ENCODE peak calls at places on chromosomes 3 and 15, in seven cellular contexts. Y, E, O, T, L, H and Q are unnamed samples.

GRCh38 chr3:152196782-152197181 is 71.9 kb upstream of the MBNL1 start:
- DNase-seq in T (no peak), H (no peak), E (no peak), O (no peak), L (no peak), Y (no peak), Q (no peak)

GRCh38 chr3:9744162-9744561 is 5.6 kb upstream of the OGG1 start:
- DNase-seq in T (no peak), H (no peak), Y (no peak), O (no peak), L (no peak), E (no peak), Q (no peak)

GRCh38 chr3:84959470-84960380 is 936 bp downstream of the CADM2 start:
- DNase-seq in T (peak), L (no peak), O (peak), E (no peak), H (peak), Y (peak), Q (no peak)

GRCh38 chr15:84638103-84638502 is 16.0 kb downstream of the WDR73 start:
- DNase-seq in H (peak), Y (peak), L (no peak), O (no peak), T (no peak), E (peak), Q (no peak)

GRCh38 chr15:68302729-68303128 is 25.2 kb downstream of the FEM1B start:
- DNase-seq in T (no peak), L (no peak), H (no peak), Y (no peak), E (no peak), O (no peak), Q (no peak)

GRCh38 chr15:97961067-97961954 is 808 bp downstream of the ARRDC4 start:
- DNase-seq in O (peak), T (peak), E (peak), L (peak), H (peak), Y (peak), Q (no peak)

GRCh38 chr15:31306426-31307269 is 20.0 kb upstream of the KLF13 start:
- DNase-seq in T (peak), H (peak), L (no peak), E (no peak), Y (peak), O (peak), Q (no peak)

GRCh38 chr15:48703544-48703943 is 58.0 kb upstream of the FBN1 start:
- DNase-seq in Y (no peak), H (no peak), O (no peak), T (no peak), E (peak), L (no peak), Q (peak)

GRCh38 chr3:128317698-128318231 is 148.9 kb downstream of the DNAJB8 start:
- DNase-seq in T (no peak), H (peak), L (no peak), O (no peak), E (no peak), Y (peak), Q (no peak)

GRCh38 chr3:132867956-132868355 is 145.7 kb upstream of the NPHP3 start:
- DNase-seq in L (peak), H (no peak), E (peak), Y (no peak), T (no peak), O (no peak), Q (no peak)

GRCh38 chr3:45579251-45579650 is 15.3 kb upstream of the LIMD1 start:
- DNase-seq in Y (no peak), L (no peak), H (no peak), O (no peak), T (no peak), E (no peak), Q (no peak)

GRCh38 chr15:98781838-98782237 is 133.5 kb downstream of the IGF1R start:
- DNase-seq in Y (no peak), E (no peak), L (no peak), T (no peak), O (no peak), H (no peak), Q (no peak)

GRCh38 chr15:26378304-26378703 is 394.6 kb downstream of the GABRB3 start:
- DNase-seq in O (no peak), T (no peak), H (no peak), Y (no peak), L (no peak), E (no peak), Q (no peak)

GRCh38 chr15:26376243-26376642 is 396.6 kb downstream of the GABRB3 start:
- DNase-seq in O (no peak), T (no peak), E (no peak), L (no peak), Y (no peak), H (no peak), Q (no peak)

GRCh38 chr15:26372712-26373111 is 400.2 kb downstream of the GABRB3 start:
- DNase-seq in Y (no peak), L (no peak), E (no peak), T (no peak), O (peak), H (peak), Q (no peak)
- H3K4ac ChIP-seq in Y (no peak), L (no peak), E (no peak), T (no peak), O (no peak), H (no peak), Q (no peak)

GRCh38 chr15:100981086-100981485 is 61.9 kb downstream of the LRRK1 start:
- DNase-seq in Y (no peak), H (no peak), O (no peak), E (no peak), L (no peak), T (no peak), Q (no peak)
- H3K4ac ChIP-seq in Y (no peak), H (no peak), O (no peak), E (no peak), L (no peak), T (no peak), Q (no peak)

GRCh38 chr3:24628523-24629258 is 134.0 kb upstream of the THRB start:
- DNase-seq in O (no peak), L (no peak), Y (no peak), E (no peak), H (no peak), T (no peak), Q (no peak)

GRCh38 chr3:24622138-24622537 is 127.5 kb upstream of the THRB start:
- DNase-seq in H (no peak), L (no peak), E (no peak), O (no peak), Y (no peak), T (no peak), Q (peak)

GRCh38 chr3:24624938-24625681 is 130.5 kb upstream of the THRB start:
- DNase-seq in L (no peak), Y (no peak), H (peak), E (no peak), T (no peak), O (no peak), Q (no peak)

GRCh38 chr3:24623657-24624056 is 129.0 kb upstream of the THRB start:
- DNase-seq in T (no peak), O (no peak), L (no peak), Y (no peak), H (no peak), E (no peak), Q (no peak)

GRCh38 chr3:24622696-24623225 is 128.1 kb upstream of the THRB start:
- DNase-seq in E (no peak), H (no peak), Y (no peak), O (no peak), L (no peak), T (no peak), Q (no peak)
- H3K4ac ChIP-seq in E (no peak), H (no peak), Y (no peak), O (no peak), L (no peak), T (no peak), Q (no peak)

GRCh38 chr15:66836476-66837030 is 134.5 kb downstream of the SMAD6 start:
- DNase-seq in O (no peak), Y (no peak), H (no peak), L (no peak), T (no peak), E (no peak), Q (no peak)

GRCh38 chr15:66833372-66833771 is 131.3 kb downstream of the SMAD6 start:
- DNase-seq in T (no peak), L (no peak), H (peak), O (no peak), E (no peak), Y (no peak), Q (peak)

GRCh38 chr15:66833803-66834202 is 131.8 kb downstream of the SMAD6 start:
- DNase-seq in Y (no peak), T (no peak), O (no peak), E (no peak), H (no peak), L (no peak), Q (peak)

GRCh38 chr15:66834863-66835557 is 133.0 kb downstream of the SMAD6 start:
- DNase-seq in Y (peak), T (no peak), E (no peak), O (peak), H (peak), L (peak), Q (peak)

GRCh38 chr15:66835558-66835878 is 133.5 kb downstream of the SMAD6 start:
- DNase-seq in Y (no peak), O (no peak), T (no peak), L (peak), H (no peak), E (peak), Q (peak)
- H3K4ac ChIP-seq in Y (no peak), O (no peak), T (no peak), L (no peak), H (peak), E (no peak), Q (peak)

GRCh38 chr3:72295276-72295973 is 510.5 kb upstream of the PROK2 start:
- DNase-seq in E (no peak), T (no peak), L (no peak), H (no peak), Y (no peak), O (no peak), Q (no peak)
- H3K4ac ChIP-seq in E (no peak), T (no peak), L (no peak), H (no peak), Y (no peak), O (no peak), Q (no peak)

DNA sequence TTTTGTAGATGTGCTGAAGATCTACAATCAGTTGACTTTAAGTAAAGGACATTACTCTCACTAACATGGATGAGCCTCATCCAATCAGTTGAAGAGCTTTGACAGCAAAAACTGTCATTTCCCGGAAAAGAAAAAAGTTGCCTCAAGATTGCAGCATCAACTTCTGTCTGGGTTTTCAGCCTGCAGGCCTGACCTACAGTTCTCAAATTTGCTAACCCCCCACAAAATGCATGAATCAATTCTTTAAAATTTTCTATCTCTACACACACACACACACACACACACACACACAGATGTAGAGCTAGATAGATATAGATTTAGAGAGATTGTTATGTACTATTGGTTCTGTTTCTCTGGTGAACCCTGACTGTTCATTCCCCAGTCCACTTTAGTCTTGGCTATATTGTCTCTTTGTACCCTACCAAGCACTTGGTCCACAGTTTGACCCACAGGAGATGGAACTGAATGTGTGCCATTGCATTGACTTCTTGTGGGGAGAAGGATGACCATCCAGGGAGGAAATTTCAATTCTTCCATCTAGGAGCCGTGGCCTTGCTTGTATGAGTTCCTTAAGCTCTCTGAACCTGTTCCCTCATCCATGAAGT is 228.3 kb downstream of the CLSTN2 start:
- DNase-seq in H (no peak), O (no peak), E (no peak), T (no peak), L (no peak), Y (no peak), Q (no peak)
- H3K4ac ChIP-seq in H (no peak), O (no peak), E (no peak), T (no peak), L (no peak), Y (no peak), Q (no peak)

DNA sequence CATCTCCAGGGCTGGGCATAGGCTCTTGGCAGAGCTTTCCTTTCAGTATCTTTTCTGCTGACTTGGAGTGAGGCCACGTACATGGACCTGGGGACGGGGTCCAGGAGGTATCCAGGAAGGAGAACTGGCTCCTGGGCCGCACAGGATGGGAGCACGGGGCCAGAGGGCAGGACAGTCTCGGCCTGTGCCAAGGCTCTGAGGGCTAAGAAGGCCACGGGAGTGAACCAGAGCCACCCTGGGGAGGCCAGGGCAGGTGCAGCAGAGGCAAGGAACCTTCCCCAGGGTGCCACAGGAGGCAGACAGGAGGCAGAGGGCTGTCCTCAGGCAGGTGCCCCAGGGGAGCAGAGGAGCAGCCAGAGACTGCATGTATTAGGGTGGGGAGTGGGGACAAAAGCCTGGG is 50.3 kb downstream of the PLXNA1 start:
- DNase-seq in O (no peak), E (no peak), H (no peak), T (no peak), L (no peak), Y (no peak), Q (no peak)
- H3K4ac ChIP-seq in O (no peak), E (no peak), H (no peak), T (no peak), L (no peak), Y (no peak), Q (no peak)

GRCh38 chr3:136114421-136114820 is 81.7 kb downstream of the MSL2 start:
- DNase-seq in H (no peak), L (peak), T (no peak), Y (no peak), O (no peak), E (peak), Q (no peak)
- H3K4ac ChIP-seq in H (no peak), L (no peak), T (no peak), Y (no peak), O (no peak), E (no peak), Q (no peak)

GRCh38 chr15:28178727-28179126 is 79.6 kb upstream of the OCA2 start:
- DNase-seq in E (no peak), H (no peak), O (no peak), T (no peak), Y (no peak), L (no peak), Q (no peak)
- H3K4ac ChIP-seq in E (no peak), H (no peak), O (no peak), T (no peak), Y (no peak), L (no peak), Q (no peak)

GRCh38 chr3:126354776-126355175 is 2.4 kb downstream of the KLF15 start:
- DNase-seq in E (no peak), Y (no peak), L (no peak), T (no peak), H (no peak), O (no peak), Q (no peak)
- H3K4ac ChIP-seq in E (no peak), Y (no peak), L (no peak), T (peak), H (no peak), O (no peak), Q (no peak)